ENCODE peak calls at places on chromosomes 12 and 14, in nine cellular contexts. T is tibial nerve; R is HAP-1; I is AG04450; P is ovary; Y is gastrocnemius medialis; H is IMR-90; Z is CD8-positive, alpha-beta T cell; Q is PC-3. V is an unnamed sample. For H3K9me3, the result is how much of the 10 kb centered on the place peaks cover.

GRCh38 chr12:4587108-4587507 is 25.1 kb downstream of the DYRK4 start:
- DNase-seq in I (no peak), R (no peak), Q (no peak), H (no peak), T (no peak), P (no peak), Y (no peak), Z (no peak), V (no peak)

GRCh38 chr14:76720382-76720813 is 40.9 kb upstream of the VASH1 start:
- DNase-seq in T (no peak), P (peak), Z (no peak), Q (no peak), H (peak), I (peak), R (no peak), Y (peak), V (no peak)

GRCh38 chr14:72498646-72499045 is 395.3 kb downstream of the DPF3 start:
- DNase-seq in Q (no peak), R (no peak), H (no peak), I (no peak), Z (peak), P (no peak), Y (no peak), T (no peak), V (no peak)

GRCh38 chr12:109518820-109519665 is 41.6 kb downstream of the UBE3B start:
- DNase-seq in Y (peak), R (peak), Z (peak), H (peak), T (peak), I (peak), P (peak), Q (peak), V (peak)

GRCh38 chr12:41899577-41899976 is 245.1 kb downstream of the GXYLT1 start:
- DNase-seq in Q (no peak), Y (no peak), R (no peak), T (no peak), H (no peak), I (no peak), P (no peak), Z (no peak), V (no peak)

GRCh38 chr12:81692008-81692407 is 67.1 kb downstream of the PPFIA2 start:
- DNase-seq in P (no peak), Q (no peak), R (no peak), H (no peak), Y (no peak), I (no peak), Z (no peak), T (no peak), V (no peak)

GRCh38 chr14:77306406-77307098 is 14.1 kb downstream of the POMT2 start:
- DNase-seq in I (no peak), Y (no peak), H (peak), P (no peak), Z (no peak), R (no peak), Q (no peak), T (no peak), V (no peak)

GRCh38 chr12:112978163-112979081 is at the start of gene OAS2:
- DNase-seq in I (no peak), T (peak), P (peak), Q (peak), Z (peak), H (peak), Y (peak), R (no peak), V (no peak)

GRCh38 chr12:95445884-95446482 is 28.0 kb upstream of the METAP2 start:
- DNase-seq in Y (no peak), I (no peak), Z (no peak), T (no peak), R (no peak), H (no peak), Q (no peak), P (no peak), V (no peak)

DNA sequence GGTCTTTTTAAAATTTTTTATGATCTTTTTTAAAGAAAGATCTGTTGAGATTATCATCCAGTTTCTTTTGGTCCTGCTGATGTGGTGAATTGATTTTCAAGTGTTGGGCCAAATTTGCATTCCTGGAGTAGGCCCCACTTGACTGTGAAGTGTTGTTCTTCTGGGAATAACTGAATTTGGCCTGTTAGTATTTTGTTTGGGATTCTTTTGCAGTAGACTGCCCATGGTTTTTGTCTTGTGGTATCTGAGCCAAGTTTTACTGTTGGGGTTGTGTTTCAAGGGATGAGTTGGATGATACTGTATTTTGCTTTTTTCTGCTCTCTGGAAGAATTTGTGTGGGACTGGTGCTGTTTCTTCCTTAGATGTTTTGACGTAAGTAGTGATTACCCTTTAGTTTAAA is 4.0 kb upstream of the SYCP3 start:
- DNase-seq in R (no peak), P (no peak), Z (no peak), H (no peak), T (no peak), I (no peak), Y (no peak), Q (no peak), V (no peak)
- H3K4me3 ChIP-seq in R (no peak), P (no peak), Z (no peak), H (no peak), T (no peak), I (no peak), Y (no peak), Q (no peak), V (no peak)

GRCh38 chr14:62445570-62445969 is 599.7 kb downstream of the KCNH5 start:
- DNase-seq in H (no peak), Q (no peak), Y (no peak), Z (no peak), T (no peak), P (no peak), I (no peak), R (peak), V (no peak)
- H3K9me3 ChIP-seq in H (under half), Q (under half), Y (under half), Z (under half), T (under half), P (under half), I (under half), R (under half), V (under half)

GRCh38 chr12:29781176-29781575 is 2.6 kb downstream of the TMTC1 start:
- DNase-seq in I (no peak), H (no peak), R (no peak), Q (no peak), T (no peak), P (no peak), Z (no peak), Y (no peak), V (no peak)
- H3K4me3 ChIP-seq in I (peak), H (peak), R (no peak), Q (no peak), T (no peak), P (no peak), Z (no peak), Y (peak), V (no peak)

GRCh38 chr12:57966536-57966935 is 25.2 kb downstream of the ATP23 start:
- DNase-seq in Y (no peak), Q (no peak), R (no peak), P (no peak), I (no peak), H (no peak), T (no peak), Z (no peak), V (no peak)

GRCh38 chr12:57965766-57966165 is 24.4 kb downstream of the ATP23 start:
- DNase-seq in Z (no peak), R (no peak), I (no peak), T (no peak), Q (peak), Y (no peak), P (no peak), H (no peak), V (no peak)

GRCh38 chr12:57964421-57964820 is 23.1 kb downstream of the ATP23 start:
- DNase-seq in R (no peak), T (no peak), I (no peak), P (no peak), Q (no peak), Y (no peak), H (no peak), Z (no peak), V (no peak)
- H3K9me3 ChIP-seq in R (under half), T (under half), I (under half), P (under half), Q (under half), Y (under half), H (under half), Z (under half), V (under half)

DNA sequence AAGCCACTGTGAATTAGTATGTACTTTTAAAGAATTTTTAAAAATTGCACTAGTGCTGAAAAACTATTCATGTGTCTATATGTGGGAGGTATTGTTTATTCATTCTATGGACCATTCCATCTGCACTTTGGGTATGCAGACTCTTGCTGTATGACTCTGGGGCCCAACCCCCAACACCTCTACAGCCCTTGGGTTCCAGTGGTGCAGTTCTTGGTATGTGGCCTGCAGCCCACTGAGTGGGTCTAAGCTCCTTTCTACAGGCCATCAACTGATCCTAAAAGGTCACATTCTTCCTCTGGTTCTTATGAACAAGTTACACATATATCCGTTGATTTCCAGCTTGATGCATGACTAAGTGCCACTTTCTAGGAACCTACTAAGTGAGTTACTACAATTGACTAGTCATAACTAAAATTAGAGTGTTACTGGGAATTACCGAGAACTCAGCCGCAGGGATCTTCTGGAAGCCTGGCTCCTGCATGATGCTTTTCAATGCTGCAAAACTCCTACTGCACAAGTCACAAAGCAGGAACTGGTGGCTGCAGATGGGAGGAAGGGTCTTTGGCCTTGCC is 62.4 kb upstream of the MED13L start:
- DNase-seq in T (no peak), H (peak), R (no peak), Y (no peak), P (no peak), I (no peak), Z (no peak), Q (no peak), V (no peak)
- H3K4me3 ChIP-seq in T (no peak), H (no peak), R (no peak), Y (no peak), P (no peak), I (no peak), Z (no peak), Q (no peak), V (no peak)

GRCh38 chr12:132295101-132295526 is 34.3 kb downstream of the GALNT9 start:
- DNase-seq in Z (no peak), H (no peak), P (no peak), Q (no peak), Y (no peak), T (no peak), I (no peak), R (no peak), V (no peak)
- H3K9me3 ChIP-seq in Z (under half), H (under half), P (under half), Q (under half), Y (under half), T (under half), I (half or more), R (under half), V (under half)

V was measured in WERI-Rb-1.